ENCODE peak calls at places on chromosomes 4 and X, in four cellular contexts. W, Q, X and L are unnamed samples.

GRCh38 chr4:102623622-102624021 is 122.5 kb downstream of the NFKB1 start:
- DNase-seq in W (peak; percentile 73), Q (peak; percentile 43), X (no peak), L (peak; percentile 8)

GRCh38 chr4:177064724-177065394 is 244.8 kb upstream of the NEIL3 start:
- DNase-seq in W (no peak), X (no peak), Q (no peak), L (no peak)

GRCh38 chrX:66602381-66602938 is 36.4 kb downstream of the EDA2R start:
- DNase-seq in X (no peak), W (no peak), Q (no peak), L (no peak)

GRCh38 chrX:143121471-143121870 is 95.7 kb downstream of the SPANXN4 start:
- DNase-seq in Q (peak; percentile 35), X (no peak), W (no peak), L (no peak)

GRCh38 chr4:175789632-175790031 is 22.4 kb downstream of the GPM6A start:
- DNase-seq in W (no peak), Q (no peak), X (no peak), L (no peak)

GRCh38 chr4:100682477-100683218 is 164.8 kb upstream of the EMCN start:
- DNase-seq in W (no peak), Q (no peak), X (no peak), L (no peak)

GRCh38 chrX:23821847-23822246 is 38.9 kb downstream of the SAT1 start:
- DNase-seq in X (no peak), W (no peak), Q (no peak), L (no peak)

GRCh38 chrX:69045616-69046345 is 119.5 kb downstream of the PJA1 start:
- DNase-seq in X (peak; percentile 4), W (no peak), Q (no peak), L (no peak)

GRCh38 chr4:184424279-184424678 is 50.1 kb downstream of the IRF2 start:
- DNase-seq in X (no peak), W (no peak), Q (no peak), L (no peak)

GRCh38 chrX:113833096-113833495 is 750.8 kb upstream of the HTR2C start:
- DNase-seq in Q (no peak), X (no peak), W (peak; percentile 16), L (no peak)

GRCh38 chrX:46953597-46953996 is 41.4 kb downstream of the JADE3 start:
- DNase-seq in Q (peak; percentile 66), W (no peak), X (no peak), L (no peak)

GRCh38 chrX:154734101-154734781 is 16.6 kb downstream of the GAB3 start:
- DNase-seq in W (peak; percentile 77), Q (no peak), X (peak; percentile 49), L (peak; percentile 15)

GRCh38 chrX:30965751-30966150 is 76.7 kb upstream of the TAB3 start:
- DNase-seq in Q (no peak), X (no peak), W (no peak), L (no peak)

GRCh38 chr4:145544998-145545397 is 63.3 kb downstream of the SMAD1 start:
- DNase-seq in X (no peak), Q (no peak), W (no peak), L (no peak)

GRCh38 chrX:121014826-121015225 is 29.3 kb upstream of the CT47A1 start:
- DNase-seq in W (no peak), X (no peak), Q (no peak), L (no peak)

GRCh38 chrX:18607966-18608365 is 63.9 kb downstream of the RS1 start:
- DNase-seq in W (peak; percentile 3), X (no peak), Q (no peak), L (no peak)

GRCh38 chr4:1240721-1241465 is 8.0 kb downstream of the CTBP1 start:
- DNase-seq in X (no peak), Q (no peak), W (no peak), L (no peak)

GRCh38 chr4:81260443-81261102 is 45.6 kb upstream of the PRKG2 start:
- DNase-seq in Q (peak; percentile 46), X (no peak), W (no peak), L (no peak)

GRCh38 chrX:44871114-44871645 is 1.8 kb upstream of the KDM6A start:
- DNase-seq in X (no peak), Q (peak; percentile 39), W (peak; percentile 33), L (no peak)

GRCh38 chr4:76198411-76199237 is 15.0 kb downstream of the SCARB2 start:
- DNase-seq in X (peak; percentile 62), Q (peak; percentile 52), W (peak; percentile 93), L (peak; percentile 74)

GRCh38 chr4:8305851-8306361 is 36.4 kb downstream of the HTRA3 start:
- DNase-seq in W (no peak), X (no peak), Q (no peak), L (no peak)

GRCh38 chr4:121176082-121176706 is 12.1 kb upstream of the TNIP3 start:
- DNase-seq in X (no peak), W (no peak), Q (no peak), L (no peak)

GRCh38 chrX:35841872-35842271 is 43.7 kb downstream of the MAGEB16 start:
- DNase-seq in W (peak; percentile 5), X (no peak), Q (no peak), L (no peak)

GRCh38 chr4:126448093-126448820 is 1133.5 kb downstream of the FAT4 start:
- DNase-seq in Q (no peak), X (no peak), W (no peak), L (no peak)

GRCh38 chrX:69150294-69150960 is 14.8 kb downstream of the PJA1 start:
- DNase-seq in Q (no peak), X (no peak), W (no peak), L (no peak)

GRCh38 chr4:153467897-153468262 is 1.7 kb downstream of the TMEM131L start:
- DNase-seq in Q (no peak), W (no peak), X (no peak), L (peak; percentile 16)

GRCh38 chr4:176849076-176849475 is 56.4 kb upstream of the VEGFC start:
- DNase-seq in X (no peak), W (no peak), Q (no peak), L (peak; percentile 10)

GRCh38 chr4:116515959-116516358 is 569.4 kb downstream of the TRAM1L1 start:
- DNase-seq in W (no peak), X (peak; percentile 52), Q (no peak), L (no peak)

GRCh38 chrX:68413254-68413653 is 20.0 kb downstream of the OPHN1 start:
- DNase-seq in X (no peak), W (no peak), Q (no peak), L (no peak)

GRCh38 chr4:70992354-70992753 is 1.1 kb upstream of the DCK start:
- DNase-seq in W (no peak), Q (peak; percentile 45), X (no peak), L (no peak)

GRCh38 chr4:168199262-168199957 is 107.1 kb downstream of the ANXA10 start:
- DNase-seq in X (no peak), Q (no peak), W (no peak), L (no peak)

GRCh38 chr4:66943117-66943516 is 602.2 kb downstream of the CENPC start:
- DNase-seq in W (no peak), X (no peak), Q (no peak), L (no peak)

GRCh38 chrX:14712096-14712495 is 160.8 kb downstream of the FANCB start:
- DNase-seq in X (no peak), W (no peak), Q (peak; percentile 2), L (no peak)
- TF ChIP-seq CTCF in X (no peak), W (no peak), Q (peak; percentile 7), L (peak; percentile 46)

GRCh38 chr4:36786519-36786918 is 458.0 kb upstream of the NWD2 start:
- DNase-seq in X (no peak), W (peak; percentile 25), Q (no peak), L (no peak)
- TF ChIP-seq CTCF in X (no peak), W (no peak), Q (no peak), L (no peak)

GRCh38 chrX:53244610-53245009 is 19.6 kb upstream of the KDM5C start:
- DNase-seq in Q (no peak), X (no peak), W (no peak), L (no peak)
- TF ChIP-seq CTCF in Q (peak; percentile 44), X (no peak), W (no peak), L (peak; percentile 69)

GRCh38 chr4:109495514-109495913 is 61.9 kb downstream of the SEC24B start:
- DNase-seq in Q (no peak), W (no peak), X (no peak), L (no peak)
- TF ChIP-seq CTCF in Q (no peak), W (no peak), X (no peak), L (no peak)

GRCh38 chrX:130080791-130081367 is 29.4 kb downstream of the ELF4 start:
- DNase-seq in Q (no peak), X (no peak), W (no peak), L (no peak)

GRCh38 chrX:130083656-130084382 is 26.5 kb downstream of the ELF4 start:
- DNase-seq in W (no peak), Q (no peak), X (no peak), L (no peak)

GRCh38 chrX:130083107-130083490 is 27.2 kb downstream of the ELF4 start:
- DNase-seq in Q (peak; percentile 14), X (no peak), W (no peak), L (no peak)

GRCh38 chrX:130081421-130082045 is 28.8 kb downstream of the ELF4 start:
- DNase-seq in X (no peak), W (no peak), Q (no peak), L (no peak)

DNA sequence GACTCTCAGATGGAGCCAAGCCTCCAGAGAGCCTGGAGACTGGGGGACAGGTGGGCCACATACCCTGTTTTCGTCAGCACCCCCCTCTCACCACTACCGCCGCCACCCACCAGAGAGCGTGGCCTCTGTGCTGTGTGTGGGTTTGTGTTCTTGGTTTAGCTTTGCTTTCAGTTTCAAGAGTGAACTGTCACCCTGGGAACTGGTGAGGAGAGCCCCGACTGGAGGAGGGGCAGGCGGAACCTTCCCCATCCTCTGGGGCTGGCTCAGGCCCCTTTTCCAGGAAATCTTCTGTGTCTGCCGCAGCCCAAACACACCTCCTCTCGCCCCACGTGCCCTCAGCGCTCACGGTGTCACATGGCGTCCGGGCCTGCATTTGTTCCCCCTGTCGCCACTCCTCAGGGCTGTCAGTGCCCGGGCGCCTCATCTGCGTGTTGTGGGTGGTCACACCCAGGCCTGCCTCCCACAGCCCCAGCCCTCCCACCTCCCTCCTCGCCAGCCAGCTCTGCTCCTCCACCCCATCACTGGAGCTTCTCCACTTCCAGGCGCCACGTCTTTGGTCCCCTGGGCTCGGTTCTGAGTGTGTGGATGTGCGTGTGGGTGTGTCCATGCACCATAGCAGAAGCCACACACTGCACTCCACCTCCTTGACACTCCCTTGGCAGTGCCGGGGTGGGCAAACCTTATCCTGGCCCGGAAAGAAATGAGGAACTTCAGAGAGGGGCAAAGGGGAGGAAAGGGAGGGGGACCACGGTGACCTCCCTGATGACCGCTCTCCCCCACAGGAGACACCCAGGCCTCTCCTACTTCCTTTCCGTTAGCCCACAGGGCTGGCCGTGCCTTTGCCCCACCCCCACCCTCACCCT is 27.8 kb downstream of the ELF4 start:
- DNase-seq in Q (no peak), X (peak; percentile 45), W (no peak), L (no peak)
- TF ChIP-seq CTCF in Q (no peak), X (no peak), W (no peak), L (no peak)

GRCh38 chrX:132068405-132068804 is 45.3 kb downstream of the STK26 start:
- DNase-seq in W (peak; percentile 11), X (no peak), Q (no peak), L (no peak)
- TF ChIP-seq CTCF in W (no peak), X (no peak), Q (no peak), L (no peak)